ENCODE peak calls at places on chromosomes 1 and 21, in four cellular contexts. U is fibroblast of the aortic adventitia; Y is CD8-positive, alpha-beta T cell; N is brain microvascular endothelial cell. W is an unnamed sample.

GRCh38 chr1:97441966-97442365 is 478.9 kb downstream of the DPYD start:
- DNase-seq in U (no peak), Y (no peak), N (no peak), W (no peak)

GRCh38 chr1:180252638-180253536 is 22.8 kb downstream of the LHX4 start:
- DNase-seq in U (peak), Y (peak), N (peak), W (no peak)

GRCh38 chr1:31657020-31657804 is 12.5 kb upstream of the PEF1 start:
- DNase-seq in U (no peak), Y (no peak), N (no peak), W (no peak)

GRCh38 chr1:59520759-59521442 is 224.0 kb downstream of the FGGY start:
- DNase-seq in U (peak), Y (no peak), N (peak), W (peak)

GRCh38 chr1:66250483-66250882 is 283.5 kb upstream of the SGIP1 start:
- DNase-seq in U (peak), Y (no peak), N (peak), W (peak)

GRCh38 chr1:183270541-183271141 is 84.6 kb downstream of the LAMC2 start:
- DNase-seq in U (peak), Y (no peak), N (peak), W (peak)

GRCh38 chr1:56120021-56120420 is 459.3 kb downstream of the PLPP3 start:
- DNase-seq in U (no peak), Y (no peak), N (peak), W (peak)

GRCh38 chr1:45412899-45413298 is 72.7 kb upstream of the MUTYH start:
- DNase-seq in U (no peak), Y (no peak), N (no peak), W (no peak)

GRCh38 chr1:73040811-73041210 is 758.5 kb upstream of the NEGR1 start:
- DNase-seq in U (no peak), Y (no peak), N (no peak), W (no peak)

GRCh38 chr1:76764638-76765572 is 102.4 kb upstream of the ST6GALNAC5 start:
- DNase-seq in U (no peak), Y (no peak), N (no peak), W (no peak)

GRCh38 chr1:76826072-76826827 is 41.0 kb upstream of the ST6GALNAC5 start:
- DNase-seq in U (peak), Y (no peak), N (peak), W (peak)

GRCh38 chr1:94329986-94330385 is 88.2 kb upstream of the ABCD3 start:
- DNase-seq in U (peak), Y (no peak), N (peak), W (peak)
- TF ChIP-seq CTCF in U (peak), Y (no peak), N (peak), W (peak)

DNA sequence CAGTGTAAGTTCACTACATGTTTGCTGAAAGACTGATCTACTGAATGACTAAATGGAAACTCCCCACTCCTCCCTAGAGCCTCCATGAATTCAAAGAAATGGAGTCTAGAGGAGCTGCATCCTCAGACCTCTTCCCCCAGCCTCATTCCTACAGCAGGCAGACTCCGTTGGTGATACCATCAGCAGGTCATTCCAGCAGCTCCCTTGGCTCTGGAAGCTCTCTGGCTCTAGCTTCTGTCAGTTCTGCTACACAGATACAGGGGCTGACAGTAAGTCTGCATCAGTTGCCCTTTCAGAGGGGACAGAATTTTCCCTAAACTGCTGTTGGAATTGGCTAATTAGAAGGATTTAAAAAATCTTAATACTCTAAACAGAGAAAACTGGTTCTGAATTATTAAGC is 31.7 kb upstream of the DMRTA2 start:
- DNase-seq in U (no peak), Y (no peak), N (no peak), W (no peak)
- H3K4me3 ChIP-seq in U (no peak), Y (no peak), N (no peak), W (no peak)

GRCh38 chr1:27135920-27136551 is 18.9 kb downstream of the SLC9A1 start:
- DNase-seq in U (peak), Y (no peak), N (no peak), W (no peak)
- TF ChIP-seq CTCF in U (no peak), Y (no peak), N (peak), W (no peak)

DNA sequence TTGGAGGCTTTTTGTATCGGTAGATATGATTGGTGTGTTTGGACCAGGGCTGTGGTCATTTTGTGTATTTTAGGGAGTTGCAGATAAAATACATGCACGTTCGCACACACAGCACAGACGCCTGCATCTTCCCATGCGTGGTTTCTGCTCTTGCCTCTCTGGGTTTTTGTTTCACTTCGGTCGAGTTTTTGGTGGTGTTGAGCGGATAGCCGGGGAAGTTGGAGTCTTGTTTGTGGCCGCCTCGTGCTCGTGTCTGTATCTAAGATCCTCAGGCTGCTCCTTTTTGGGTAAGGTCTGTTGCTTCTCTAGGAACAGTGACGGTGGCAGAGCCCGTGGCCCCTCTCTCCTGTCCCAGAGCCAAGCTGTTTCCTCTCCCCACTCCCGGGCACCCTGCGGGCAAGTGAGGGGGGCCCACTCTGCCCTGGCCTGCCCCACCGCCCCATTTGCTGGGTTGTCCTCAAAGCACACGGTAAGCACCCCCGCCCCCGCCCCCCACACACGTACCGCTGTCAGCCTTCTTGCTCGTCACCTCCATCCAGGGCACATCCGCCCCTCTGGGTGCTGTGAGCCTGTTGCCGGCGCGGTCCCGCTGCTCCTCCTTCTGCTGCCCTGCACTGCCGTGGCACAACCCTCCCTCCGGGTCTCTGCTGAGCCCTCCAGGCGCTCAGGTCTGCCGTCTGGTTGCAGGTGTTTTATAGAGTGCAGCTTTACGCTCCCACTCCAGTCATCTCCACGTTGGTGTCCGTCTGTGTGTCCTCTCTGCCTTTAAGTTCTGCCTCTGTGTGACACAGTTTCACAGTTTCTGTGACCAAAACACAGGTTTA is 51.9 kb downstream of the AGPAT3 start:
- DNase-seq in U (no peak), Y (peak), N (no peak), W (peak)
- H3K4me3 ChIP-seq in U (no peak), Y (peak), N (no peak), W (peak)

GRCh38 chr1:67686272-67687197 is 1.5 kb downstream of the GADD45A start:
- DNase-seq in U (peak), Y (peak), N (peak), W (peak)
- TF ChIP-seq CTCF in U (no peak), Y (no peak), N (no peak), W (no peak)

GRCh38 chr1:165117482-165117881 is 239.0 kb downstream of the LMX1A start:
- DNase-seq in U (no peak), Y (no peak), N (no peak), W (no peak)
- H3K4me3 ChIP-seq in U (no peak), Y (no peak), N (no peak), W (no peak)

GRCh38 chr1:39639333-39640130 is at the start of gene HEYL:
- DNase-seq in U (no peak), Y (peak), N (peak), W (peak)
- TF ChIP-seq CTCF in U (no peak), Y (no peak), N (peak), W (peak)

GRCh38 chr1:164648211-164649080 is 89.5 kb downstream of the PBX1 start:
- DNase-seq in U (peak), Y (no peak), N (no peak), W (no peak)

GRCh38 chr1:164644268-164644667 is 85.3 kb downstream of the PBX1 start:
- DNase-seq in U (no peak), Y (no peak), N (no peak), W (no peak)

GRCh38 chr1:164647211-164647610 is 88.2 kb downstream of the PBX1 start:
- DNase-seq in U (no peak), Y (no peak), N (no peak), W (no peak)

GRCh38 chr1:164645921-164646320 is 86.9 kb downstream of the PBX1 start:
- DNase-seq in U (no peak), Y (no peak), N (no peak), W (no peak)

GRCh38 chr1:164644774-164645634 is 86.0 kb downstream of the PBX1 start:
- DNase-seq in U (peak), Y (no peak), N (peak), W (peak)
- H3K4me3 ChIP-seq in U (peak), Y (no peak), N (no peak), W (no peak)